ENCODE peak calls at places on chromosomes 12 and 14, in seven cellular contexts. W, F, A, U, P, D and E are unnamed samples.

GRCh38 chr12:116529048-116529447 is 30.1 kb upstream of the MAP1LC3B2 start:
- DNase-seq in W (no peak), F (no peak), A (no peak), U (no peak), P (no peak), D (no peak), E (no peak)

GRCh38 chr14:72617391-72618011 is 276.4 kb downstream of the DPF3 start:
- DNase-seq in W (no peak), F (no peak), A (no peak), U (peak; percentile 15), P (peak; percentile 47), D (peak; percentile 57), E (no peak)

GRCh38 chr12:120460157-120460556 is 9.4 kb downstream of the SRSF9 start:
- DNase-seq in W (no peak), F (no peak), A (no peak), U (no peak), P (no peak), D (no peak), E (no peak)

GRCh38 chr14:100092832-100093231 is 27.6 kb downstream of the EVL start:
- DNase-seq in W (no peak), F (no peak), A (no peak), U (no peak), P (no peak), D (no peak), E (no peak)

GRCh38 chr12:104966677-104967076 is 8.6 kb upstream of the SLC41A2 start:
- DNase-seq in W (no peak), F (no peak), A (no peak), U (no peak), P (no peak), D (no peak), E (no peak)

GRCh38 chr12:8088574-8088973 is 6.5 kb downstream of the NECAP1 start:
- DNase-seq in W (no peak), F (no peak), A (no peak), U (no peak), P (no peak), D (no peak), E (no peak)

GRCh38 chr12:93315907-93316622 is 61.7 kb upstream of the NUDT4 start:
- DNase-seq in W (no peak), F (no peak), A (no peak), U (no peak), P (no peak), D (no peak), E (no peak)

GRCh38 chr14:77206261-77206824 is 24.7 kb downstream of the TMEM63C start:
- DNase-seq in W (no peak), F (no peak), A (no peak), U (no peak), P (no peak), D (no peak), E (no peak)

GRCh38 chr14:104870368-104871144 is 5.5 kb downstream of the CEP170B start:
- DNase-seq in W (no peak), F (no peak), A (no peak), U (no peak), P (peak; percentile 36), D (peak; percentile 40), E (no peak)

GRCh38 chr12:43210437-43211197 is 341.4 kb downstream of the ADAMTS20 start:
- DNase-seq in W (no peak), F (no peak), A (no peak), U (no peak), P (no peak), D (no peak), E (no peak)